ENCODE peak calls at places on chromosomes 3 and 15, in nine cellular contexts. A is HEK293T, Q is ovary, S is glomerular endothelial cell, N is OCI-LY7, Y is AG08396, T is A673, P is hippocampal formation, H is HTR-8/SVneo. X is an unnamed sample.

GRCh38 chr3:186600896-186601295 is 12.0 kb upstream of the AHSG start:
- DNase-seq in Q (no peak), T (peak), N (no peak), P (no peak), A (no peak), Y (no peak), S (no peak), H (no peak), X (no peak)

GRCh38 chr3:107285197-107285596 is 92.0 kb upstream of the CCDC54 start:
- DNase-seq in Q (no peak), Y (no peak), T (no peak), S (no peak), H (no peak), A (peak), N (no peak), P (no peak), X (no peak)

GRCh38 chr3:131630117-131630516 is 127.3 kb upstream of the MRPL3 start:
- DNase-seq in A (no peak), P (no peak), Y (no peak), Q (no peak), H (no peak), S (no peak), T (no peak), N (no peak), X (no peak)

GRCh38 chr3:15056676-15057404 is 8.3 kb downstream of the MRPS25 start:
- DNase-seq in H (no peak), S (no peak), N (no peak), Q (no peak), T (no peak), P (no peak), A (no peak), Y (no peak), X (no peak)

GRCh38 chr15:99842071-99842470 is 108.8 kb upstream of the LYSMD4 start:
- DNase-seq in P (no peak), N (no peak), H (no peak), Q (no peak), Y (no peak), S (no peak), A (no peak), T (no peak), X (peak)

GRCh38 chr3:119420196-119420595 is 43.2 kb downstream of the TMEM39A start:
- DNase-seq in Q (no peak), A (peak), S (no peak), T (peak), Y (no peak), H (no peak), P (no peak), N (no peak), X (no peak)

GRCh38 chr3:156605686-156606605 is 51.0 kb upstream of the SSR3 start:
- DNase-seq in H (peak), P (no peak), Y (peak), S (no peak), T (peak), N (no peak), A (peak), Q (peak), X (no peak)

GRCh38 chr3:136350132-136350531 is 100.0 kb downstream of the PCCB start:
- DNase-seq in N (no peak), A (no peak), Q (peak), S (no peak), T (no peak), Y (peak), H (peak), P (no peak), X (no peak)

GRCh38 chr3:187013080-187013838 is 82.9 kb downstream of the ST6GAL1 start:
- DNase-seq in Y (no peak), Q (no peak), S (peak), A (no peak), T (no peak), H (no peak), P (no peak), N (no peak), X (no peak)

GRCh38 chr3:143035466-143036214 is 34.3 kb downstream of the U2SURP start:
- DNase-seq in H (no peak), P (no peak), Y (no peak), N (no peak), S (no peak), Q (no peak), A (no peak), T (no peak), X (no peak)

X was measured in MM.1S.